ENCODE peak calls at places on chromosomes 1 and 21, in six cellular contexts. Y is T-cell; O is stimulated activated CD4-positive, alpha-beta T cell treated with anti-CD3 and anti-CD28 coated beads, Interleukin-15, amount 100 ng/mL, for 1 hour; E is SK-N-MC; W is lung; D is astrocyte of the spinal cord. G is an unnamed sample.

GRCh38 chr1:241789061-241789460 is 58.9 kb upstream of the EXO1 start:
- DNase-seq in D (no peak), Y (no peak), W (no peak), O (no peak), E (no peak), G (no peak)

GRCh38 chr1:33346921-33347649 is 26.2 kb upstream of the A3GALT2 start:
- DNase-seq in W (peak; percentile 60), Y (no peak), D (peak; percentile 91), E (no peak), O (no peak), G (no peak)

GRCh38 chr21:43877936-43878575 is 13.0 kb downstream of the AGPAT3 start:
- DNase-seq in E (no peak), Y (no peak), W (no peak), D (no peak), O (no peak), G (no peak)

GRCh38 chr1:31828926-31829690 is 13.3 kb upstream of the SPOCD1 start:
- DNase-seq in O (no peak), D (no peak), W (no peak), Y (no peak), E (no peak), G (no peak)

GRCh38 chr1:85992756-85993155 is 163.8 kb downstream of the COL24A1 start:
- DNase-seq in O (no peak), D (peak; percentile 70), W (no peak), E (peak; percentile 35), Y (no peak), G (no peak)

GRCh38 chr1:32953495-32953894 is 11.1 kb downstream of the RNF19B start:
- DNase-seq in D (peak; percentile 72), W (no peak), O (no peak), E (no peak), Y (no peak), G (no peak)

GRCh38 chr1:117093091-117093534 is 28.4 kb downstream of the TRIM45 start:
- DNase-seq in O (no peak), D (peak; percentile 97), Y (no peak), E (no peak), W (no peak), G (peak; percentile 50)

GRCh38 chr21:45161039-45161945 is 86.9 kb downstream of the ADARB1 start:
- DNase-seq in D (no peak), O (no peak), E (no peak), W (peak; percentile 18), Y (no peak), G (no peak)

GRCh38 chr1:28853033-28853742 is 41.2 kb downstream of the OPRD1 start:
- DNase-seq in E (no peak), W (no peak), D (no peak), Y (no peak), O (no peak), G (no peak)

GRCh38 chr1:67791686-67792475 is 41.4 kb downstream of the GNG12 start:
- DNase-seq in Y (no peak), W (no peak), D (peak; percentile 88), O (no peak), E (no peak), G (no peak)

GRCh38 chr1:93598861-93599439 is 82.7 kb downstream of the BCAR3 start:
- DNase-seq in W (no peak), E (no peak), Y (no peak), D (no peak), O (no peak), G (no peak)

GRCh38 chr1:150150511-150151021 is 850 bp downstream of the PLEKHO1 start:
- DNase-seq in Y (no peak), O (no peak), D (no peak), E (no peak), W (no peak), G (no peak)

GRCh38 chr1:71623888-71624287 is 543.1 kb upstream of the ZRANB2 start:
- DNase-seq in E (no peak), Y (no peak), O (no peak), D (no peak), W (no peak), G (no peak)

GRCh38 chr1:175097361-175097760 is 29.7 kb downstream of the TNN start:
- DNase-seq in Y (no peak), W (no peak), D (no peak), E (no peak), O (no peak), G (no peak)